ENCODE peak calls at places on chromosomes 16 and 17, in five cellular contexts. N is SJCRH30, I is IMR-90, M is cardiac muscle cell, Q is pancreas. R is an unnamed sample.

GRCh38 chr17:73396429-73397277 is 84.9 kb upstream of the CDC42EP4 start:
- DNase-seq in I (peak; percentile 4), N (no peak), M (no peak), Q (no peak), R (no peak)

GRCh38 chr17:65177901-65178300 is 40.7 kb downstream of the RGS9 start:
- DNase-seq in I (peak; percentile 83), M (no peak), Q (no peak), N (no peak), R (no peak)

GRCh38 chr16:47726031-47726675 is 265.0 kb downstream of the PHKB start:
- DNase-seq in Q (no peak), I (peak; percentile 20), M (no peak), N (no peak), R (no peak)

GRCh38 chr16:4679156-4679853 is 14.1 kb upstream of the NUDT16L1 start:
- DNase-seq in N (no peak), M (peak; percentile 75), Q (peak; percentile 76), I (no peak), R (peak; percentile 64)

GRCh38 chr16:29662729-29663019 is 373 bp upstream of the SPN start:
- DNase-seq in Q (no peak), I (no peak), N (no peak), M (no peak), R (no peak)

GRCh38 chr17:78032166-78032565 is 73.7 kb downstream of the TNRC6C start:
- DNase-seq in M (no peak), I (peak; percentile 76), N (no peak), Q (no peak), R (no peak)

GRCh38 chr17:78616946-78617345 is 39.8 kb upstream of the DNAH17 start:
- DNase-seq in Q (no peak), M (no peak), N (no peak), I (no peak), R (no peak)

GRCh38 chr17:50551433-50551815 is 4.5 kb downstream of the SPATA20 start:
- DNase-seq in Q (no peak), I (no peak), N (no peak), M (no peak), R (no peak)

GRCh38 chr16:81107506-81107905 is 11.3 kb upstream of the GCSH start:
- DNase-seq in N (no peak), M (no peak), Q (no peak), I (no peak), R (no peak)

GRCh38 chr16:67928147-67928546 is 3.5 kb downstream of the CTRL start:
- DNase-seq in N (no peak), M (no peak), I (no peak), Q (no peak), R (peak; percentile 6)

GRCh38 chr17:50267074-50267841 is 7.0 kb upstream of the TMEM92 start:
- DNase-seq in Q (no peak), M (no peak), I (peak; percentile 47), N (no peak), R (no peak)

GRCh38 chr17:10698116-10698818 is 873 bp downstream of the ADPRM start:
- DNase-seq in N (peak; percentile 11), I (peak; percentile 10), Q (no peak), M (no peak), R (peak; percentile 16)

GRCh38 chr17:55774834-55775233 is 24.0 kb downstream of the PCTP start:
- DNase-seq in Q (no peak), M (no peak), I (no peak), N (no peak), R (no peak)

GRCh38 chr17:43171761-43172487 is 910 bp downstream of the NBR1 start:
- DNase-seq in N (peak; percentile 71), I (peak; percentile 95), M (peak; percentile 32), Q (no peak), R (peak; percentile 17)

GRCh38 chr17:80694085-80694991 is 149.7 kb downstream of the RPTOR start:
- DNase-seq in I (no peak), Q (no peak), N (peak; percentile 72), M (no peak), R (no peak)

DNA sequence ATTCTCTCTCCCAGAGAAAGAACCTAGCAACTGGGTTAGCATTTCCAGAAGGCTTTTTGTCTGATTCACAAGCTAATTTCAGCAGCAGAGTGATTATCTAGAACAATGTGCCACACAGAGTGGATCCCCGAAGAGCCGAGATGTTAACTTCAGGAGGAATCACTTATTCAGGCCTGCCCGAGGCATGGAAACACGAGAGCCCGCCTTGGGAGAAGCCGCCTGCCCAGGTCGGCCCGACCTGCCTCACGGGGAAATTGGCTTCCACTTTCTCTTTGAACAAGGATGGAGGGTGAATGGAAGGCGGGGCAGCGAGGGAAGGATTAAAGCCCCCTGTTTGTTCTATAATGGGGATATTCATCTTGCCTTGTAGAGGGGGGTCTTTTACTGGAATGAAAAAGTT is 32.8 kb downstream of the NTN1 start:
- DNase-seq in M (no peak), N (no peak), Q (no peak), I (no peak), R (no peak)
- H3K4me1 ChIP-seq in M (no peaks in the 10 kb centered on the region), N (no peaks in the 10 kb centered on the region), Q (no peaks in the 10 kb centered on the region), I (no peaks in the 10 kb centered on the region), R (no peaks in the 10 kb centered on the region)

GRCh38 chr17:44350733-44351226 is 5.7 kb downstream of the GRN start:
- DNase-seq in I (peak; percentile 44), Q (peak; percentile 86), N (peak; percentile 78), M (peak; percentile 77), R (peak; percentile 87)

GRCh38 chr17:44352922-44353655 is 8.0 kb downstream of the GRN start:
- DNase-seq in Q (no peak), I (no peak), M (no peak), N (no peak), R (no peak)

GRCh38 chr17:44349553-44350070 is 4.5 kb downstream of the GRN start:
- DNase-seq in Q (no peak), M (no peak), I (no peak), N (no peak), R (no peak)

GRCh38 chr17:44351961-44352921 is 7.1 kb downstream of the GRN start:
- DNase-seq in Q (no peak), I (no peak), M (no peak), N (no peak), R (no peak)

DNA sequence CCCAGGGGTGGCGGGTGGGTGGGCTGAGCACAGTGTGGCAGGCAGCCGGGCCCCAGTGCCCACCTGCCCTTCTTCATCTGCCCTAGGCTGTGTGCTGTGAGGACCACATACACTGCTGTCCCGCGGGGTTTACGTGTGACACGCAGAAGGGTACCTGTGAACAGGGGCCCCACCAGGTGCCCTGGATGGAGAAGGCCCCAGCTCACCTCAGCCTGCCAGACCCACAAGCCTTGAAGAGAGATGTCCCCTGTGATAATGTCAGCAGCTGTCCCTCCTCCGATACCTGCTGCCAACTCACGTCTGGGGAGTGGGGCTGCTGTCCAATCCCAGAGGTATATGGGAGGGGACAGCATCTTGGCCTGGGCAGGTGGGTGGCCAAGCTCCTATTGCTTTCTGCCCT is 6.4 kb downstream of the GRN start:
- DNase-seq in N (no peak), M (no peak), Q (no peak), I (no peak), R (no peak)
- H3K4me1 ChIP-seq in N (no peaks in the 10 kb centered on the region), M (no peaks in the 10 kb centered on the region), Q (no peaks in the 10 kb centered on the region), I (no peaks in the 10 kb centered on the region), R (no peaks in the 10 kb centered on the region)

GRCh38 chr16:66137853-66138252 is 228.6 kb upstream of the CDH5 start:
- DNase-seq in I (no peak), Q (no peak), N (no peak), M (no peak), R (no peak)

GRCh38 chr16:66146689-66147330 is 219.7 kb upstream of the CDH5 start:
- DNase-seq in M (no peak), I (peak; percentile 37), Q (no peak), N (peak; percentile 53), R (no peak)

GRCh38 chr16:66147338-66147737 is 219.2 kb upstream of the CDH5 start:
- DNase-seq in N (no peak), I (no peak), M (no peak), Q (no peak), R (no peak)

GRCh38 chr16:66143422-66143821 is 223.1 kb upstream of the CDH5 start:
- DNase-seq in M (no peak), Q (no peak), I (no peak), N (no peak), R (no peak)

GRCh38 chr16:66141885-66142284 is 224.6 kb upstream of the CDH5 start:
- DNase-seq in M (peak; percentile 64), I (no peak), N (no peak), Q (no peak), R (no peak)
- H3K4me1 ChIP-seq in M (peaks cover 21% of the 10 kb centered on the region), I (peaks cover 6% of the 10 kb centered on the region), N (peaks cover 33% of the 10 kb centered on the region), Q (no peaks in the 10 kb centered on the region), R (peaks cover 2% of the 10 kb centered on the region)

GRCh38 chr17:57597531-57598453 is 147.3 kb downstream of the CCDC182 start:
- DNase-seq in Q (peak; percentile 72), N (peak; percentile 85), M (peak; percentile 79), I (peak; percentile 82), R (peak; percentile 88)
- H3K4me1 ChIP-seq in Q (peaks cover 12% of the 10 kb centered on the region), N (peaks cover 14% of the 10 kb centered on the region), M (no peaks in the 10 kb centered on the region), I (peaks cover 4% of the 10 kb centered on the region), R (peaks cover 58% of the 10 kb centered on the region)

DNA sequence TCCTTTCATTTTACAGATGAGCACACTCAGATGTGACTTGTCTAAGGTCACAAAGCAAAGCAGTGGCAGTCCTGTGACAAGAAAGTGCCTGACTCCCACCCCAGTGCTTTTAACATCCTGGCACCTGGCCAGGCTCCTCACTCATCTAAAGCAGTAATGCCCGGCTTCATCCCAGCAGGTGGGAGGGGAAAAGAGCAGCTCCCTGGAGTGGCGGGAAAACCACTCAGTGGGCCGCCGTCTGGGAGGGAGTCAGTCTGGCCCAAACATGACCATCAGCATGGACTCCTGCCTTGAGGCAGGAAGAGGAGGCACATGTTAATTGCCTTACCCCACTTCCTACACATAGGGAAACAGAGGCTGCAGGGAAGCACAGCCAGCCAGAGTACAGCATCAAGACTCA is 2.6 kb downstream of the PCGF2 start:
- DNase-seq in N (peak; percentile 70), I (no peak), M (no peak), Q (no peak), R (peak; percentile 79)
- H3K4me1 ChIP-seq in N (peaks cover 37% of the 10 kb centered on the region), I (peaks cover 25% of the 10 kb centered on the region), M (peaks cover 19% of the 10 kb centered on the region), Q (peaks cover 43% of the 10 kb centered on the region), R (peaks cover 40% of the 10 kb centered on the region)

GRCh38 chr16:19517424-19518089 is 4.3 kb downstream of the GDE1 start:
- DNase-seq in I (peak; percentile 42), M (no peak), Q (no peak), N (no peak), R (no peak)
- H3K4me1 ChIP-seq in I (peaks cover 6% of the 10 kb centered on the region), M (peaks cover 9% of the 10 kb centered on the region), Q (peaks cover 39% of the 10 kb centered on the region), N (no peaks in the 10 kb centered on the region), R (peaks cover 11% of the 10 kb centered on the region)

GRCh38 chr17:2403044-2403443 is 2.2 kb upstream of the MNT start:
- DNase-seq in Q (peak; percentile 35), I (no peak), N (no peak), M (no peak), R (no peak)
- H3K4me1 ChIP-seq in Q (peaks cover 51% of the 10 kb centered on the region), I (peaks cover 40% of the 10 kb centered on the region), N (peaks cover 5% of the 10 kb centered on the region), M (peaks cover 19% of the 10 kb centered on the region), R (peaks cover 6% of the 10 kb centered on the region)